ENCODE peak calls at places on chromosomes 6 and 20, in five cellular contexts. One of them, this sample, is unnamed.

GRCh38 chr6:85127696-85128225 is 322.1 kb upstream of the NT5E start:
- DNase-seq in trophoblast cell: no peak
- DNase-seq in neuronal stem cell: no peak
- DNase-seq in GM12878: no peak
- DNase-seq in SK-N-SH: no peak
- DNase-seq in this sample: no peak

GRCh38 chr6:42177514-42178364 is 4.6 kb downstream of the GUCA1A start:
- DNase-seq in SK-N-SH: peak
- DNase-seq in GM12878: no peak
- DNase-seq in neuronal stem cell: peak
- DNase-seq in trophoblast cell: no peak
- DNase-seq in this sample: no peak

GRCh38 chr6:38509713-38510112 is 130.0 kb downstream of the BTBD9 start:
- DNase-seq in neuronal stem cell: no peak
- DNase-seq in SK-N-SH: no peak
- DNase-seq in trophoblast cell: peak
- DNase-seq in GM12878: no peak
- DNase-seq in this sample: no peak

GRCh38 chr6:111996159-111996558 is 57.7 kb upstream of the CCN6 start:
- DNase-seq in SK-N-SH: no peak
- DNase-seq in neuronal stem cell: no peak
- DNase-seq in GM12878: no peak
- DNase-seq in trophoblast cell: no peak
- DNase-seq in this sample: no peak

GRCh38 chr6:117275205-117275604 is 9.8 kb downstream of the VGLL2 start:
- DNase-seq in neuronal stem cell: no peak
- DNase-seq in trophoblast cell: peak
- DNase-seq in GM12878: no peak
- DNase-seq in SK-N-SH: no peak
- DNase-seq in this sample: no peak

GRCh38 chr6:143962644-143962929 is 45.5 kb downstream of the PLAGL1 start:
- DNase-seq in GM12878: no peak
- DNase-seq in SK-N-SH: no peak
- DNase-seq in trophoblast cell: no peak
- DNase-seq in neuronal stem cell: peak
- DNase-seq in this sample: no peak

GRCh38 chr6:75778757-75779156 is 29.7 kb downstream of the MYO6 start:
- DNase-seq in neuronal stem cell: no peak
- DNase-seq in SK-N-SH: no peak
- DNase-seq in trophoblast cell: no peak
- DNase-seq in GM12878: no peak
- DNase-seq in this sample: no peak

GRCh38 chr20:59024111-59024530 is 4.9 kb downstream of the TUBB1 start:
- DNase-seq in SK-N-SH: no peak
- DNase-seq in trophoblast cell: no peak
- DNase-seq in neuronal stem cell: no peak
- DNase-seq in GM12878: no peak
- DNase-seq in this sample: no peak

GRCh38 chr20:34300809-34301586 is 2.2 kb downstream of the AHCY start:
- DNase-seq in GM12878: no peak
- DNase-seq in trophoblast cell: no peak
- DNase-seq in neuronal stem cell: no peak
- DNase-seq in SK-N-SH: no peak
- DNase-seq in this sample: no peak

GRCh38 chr6:143396497-143397228 is 53.8 kb downstream of the ADAT2 start:
- DNase-seq in neuronal stem cell: no peak
- DNase-seq in trophoblast cell: peak
- DNase-seq in GM12878: no peak
- DNase-seq in SK-N-SH: no peak
- DNase-seq in this sample: no peak

GRCh38 chr6:152863618-152864326 is 113.2 kb downstream of the VIP start:
- DNase-seq in SK-N-SH: peak
- DNase-seq in neuronal stem cell: peak
- DNase-seq in trophoblast cell: peak
- DNase-seq in GM12878: peak
- DNase-seq in this sample: peak

GRCh38 chr6:153625089-153625488 is 414.0 kb upstream of the OPRM1 start:
- DNase-seq in SK-N-SH: no peak
- DNase-seq in GM12878: no peak
- DNase-seq in trophoblast cell: no peak
- DNase-seq in neuronal stem cell: peak
- DNase-seq in this sample: no peak

GRCh38 chr6:114419175-114419574 is 76.4 kb upstream of the HS3ST5 start:
- DNase-seq in trophoblast cell: no peak
- DNase-seq in SK-N-SH: no peak
- DNase-seq in GM12878: peak
- DNase-seq in neuronal stem cell: no peak
- DNase-seq in this sample: no peak

GRCh38 chr6:112163295-112164257 is 76.2 kb downstream of the FAM229B start:
- DNase-seq in GM12878: peak
- DNase-seq in neuronal stem cell: peak
- DNase-seq in trophoblast cell: peak
- DNase-seq in SK-N-SH: peak
- DNase-seq in this sample: peak

GRCh38 chr6:570812-571211 is 86.1 kb downstream of the HUS1B start:
- DNase-seq in SK-N-SH: no peak
- DNase-seq in neuronal stem cell: no peak
- DNase-seq in GM12878: no peak
- DNase-seq in trophoblast cell: no peak
- DNase-seq in this sample: no peak

GRCh38 chr6:167510648-167511047 is 185.8 kb downstream of the TTLL2 start:
- DNase-seq in neuronal stem cell: no peak
- DNase-seq in GM12878: no peak
- DNase-seq in SK-N-SH: no peak
- DNase-seq in trophoblast cell: no peak
- DNase-seq in this sample: no peak

GRCh38 chr6:55617272-55617671 is 38.3 kb upstream of the HMGCLL1 start:
- DNase-seq in SK-N-SH: peak
- DNase-seq in GM12878: no peak
- DNase-seq in neuronal stem cell: no peak
- DNase-seq in trophoblast cell: peak
- DNase-seq in this sample: peak

DNA sequence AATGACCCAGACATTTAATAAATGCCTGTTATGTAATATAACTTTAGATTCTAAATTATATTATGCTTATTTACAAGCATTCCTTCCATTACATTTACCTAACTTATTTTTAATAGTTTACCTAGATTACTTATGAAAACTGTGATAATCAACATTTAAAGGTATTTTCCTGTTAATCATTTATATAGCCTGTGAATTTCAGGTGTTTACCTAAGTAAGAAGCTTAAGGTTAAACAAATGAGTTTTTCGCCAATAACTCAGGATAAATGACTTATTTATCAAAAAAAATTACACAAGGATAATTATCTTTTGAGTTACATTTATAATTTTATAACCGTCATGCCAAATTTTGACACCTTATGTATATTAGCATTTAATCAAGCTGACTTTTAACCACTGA is 35.5 kb downstream of the UBD start:
- DNase-seq in SK-N-SH: no peak
- DNase-seq in trophoblast cell: no peak
- DNase-seq in GM12878: no peak
- DNase-seq in neuronal stem cell: no peak
- DNase-seq in this sample: no peak
- H3K9ac ChIP-seq in SK-N-SH: no peak
- H3K9ac ChIP-seq in trophoblast cell: no peak
- H3K9ac ChIP-seq in GM12878: no peak
- H3K9ac ChIP-seq in neuronal stem cell: no peak
- H3K9ac ChIP-seq in this sample: no peak

GRCh38 chr6:9487128-9487527 is 927.7 kb downstream of the TFAP2A start:
- DNase-seq in SK-N-SH: no peak
- DNase-seq in GM12878: no peak
- DNase-seq in neuronal stem cell: no peak
- DNase-seq in trophoblast cell: no peak
- DNase-seq in this sample: no peak

GRCh38 chr6:9484091-9484490 is 930.8 kb downstream of the TFAP2A start:
- DNase-seq in neuronal stem cell: no peak
- DNase-seq in GM12878: no peak
- DNase-seq in trophoblast cell: no peak
- DNase-seq in SK-N-SH: no peak
- DNase-seq in this sample: no peak

GRCh38 chr6:9482030-9482731 is 932.7 kb downstream of the TFAP2A start:
- DNase-seq in GM12878: no peak
- DNase-seq in neuronal stem cell: no peak
- DNase-seq in trophoblast cell: peak
- DNase-seq in SK-N-SH: no peak
- DNase-seq in this sample: no peak

GRCh38 chr6:9485992-9486391 is 928.9 kb downstream of the TFAP2A start:
- DNase-seq in SK-N-SH: no peak
- DNase-seq in neuronal stem cell: no peak
- DNase-seq in GM12878: no peak
- DNase-seq in trophoblast cell: no peak
- DNase-seq in this sample: no peak

DNA sequence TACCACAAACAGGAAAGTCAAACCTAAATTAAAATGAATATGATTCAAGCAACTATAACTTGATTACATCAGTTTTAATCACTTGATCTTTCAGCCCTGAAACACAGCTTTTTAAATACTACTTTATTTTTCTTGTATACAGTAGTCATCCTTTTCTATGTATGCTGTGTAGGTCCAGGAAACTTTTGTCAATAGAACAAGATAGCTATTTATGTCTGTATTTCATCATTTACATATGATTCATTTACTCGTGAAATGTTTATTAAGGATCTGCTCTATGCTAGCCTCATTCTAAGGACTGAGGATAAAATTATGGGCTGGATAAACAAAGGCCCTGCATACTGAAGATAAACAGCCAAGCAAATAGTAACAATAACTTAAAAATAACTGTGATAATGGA is 930.2 kb downstream of the TFAP2A start:
- DNase-seq in trophoblast cell: no peak
- DNase-seq in SK-N-SH: no peak
- DNase-seq in neuronal stem cell: no peak
- DNase-seq in GM12878: no peak
- DNase-seq in this sample: no peak
- H3K27ac ChIP-seq in trophoblast cell: no peak
- H3K27ac ChIP-seq in SK-N-SH: no peak
- H3K27ac ChIP-seq in neuronal stem cell: no peak
- H3K27ac ChIP-seq in GM12878: no peak
- H3K27ac ChIP-seq in this sample: no peak

GRCh38 chr6:136289327-136289578 is 393 bp downstream of the BCLAF1 start:
- DNase-seq in SK-N-SH: peak
- DNase-seq in trophoblast cell: peak
- DNase-seq in neuronal stem cell: peak
- DNase-seq in GM12878: peak
- DNase-seq in this sample: peak

GRCh38 chr6:136288566-136289326 is 900 bp downstream of the BCLAF1 start:
- DNase-seq in SK-N-SH: peak
- DNase-seq in GM12878: peak
- DNase-seq in trophoblast cell: peak
- DNase-seq in neuronal stem cell: peak
- DNase-seq in this sample: peak

GRCh38 chr6:136280032-136280609 is 9.5 kb downstream of the BCLAF1 start:
- DNase-seq in GM12878: no peak
- DNase-seq in SK-N-SH: no peak
- DNase-seq in trophoblast cell: no peak
- DNase-seq in neuronal stem cell: no peak
- DNase-seq in this sample: no peak

GRCh38 chr6:136282906-136283305 is 6.7 kb downstream of the BCLAF1 start:
- DNase-seq in trophoblast cell: no peak
- DNase-seq in GM12878: no peak
- DNase-seq in SK-N-SH: no peak
- DNase-seq in neuronal stem cell: no peak
- DNase-seq in this sample: no peak

DNA sequence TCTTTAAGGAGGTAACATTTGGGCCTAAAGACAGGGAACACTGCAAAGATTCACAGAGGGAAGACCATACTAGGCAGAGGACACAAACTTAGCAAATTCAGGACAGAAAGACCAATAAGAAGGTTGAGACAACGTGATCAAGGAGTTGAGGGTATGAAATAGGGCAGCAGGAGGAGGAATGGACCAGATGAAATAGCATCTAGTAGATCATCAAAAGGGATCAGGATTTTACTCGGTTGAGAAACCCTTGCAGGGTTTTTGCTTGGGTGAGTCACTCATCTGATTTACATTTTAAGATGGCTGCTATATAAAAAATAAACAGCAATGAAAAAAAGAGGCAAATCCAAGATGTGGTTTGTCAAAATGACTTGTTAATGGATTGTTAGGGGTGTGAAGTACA is 4.7 kb downstream of the BCLAF1 start:
- DNase-seq in SK-N-SH: no peak
- DNase-seq in GM12878: no peak
- DNase-seq in trophoblast cell: no peak
- DNase-seq in neuronal stem cell: no peak
- DNase-seq in this sample: no peak
- H3K9ac ChIP-seq in SK-N-SH: no peak
- H3K9ac ChIP-seq in GM12878: peak
- H3K9ac ChIP-seq in trophoblast cell: no peak
- H3K9ac ChIP-seq in neuronal stem cell: no peak
- H3K9ac ChIP-seq in this sample: no peak

GRCh38 chr20:35698298-35699126 is 640 bp downstream of the NFS1 start:
- DNase-seq in neuronal stem cell: peak
- DNase-seq in GM12878: no peak
- DNase-seq in SK-N-SH: peak
- DNase-seq in trophoblast cell: no peak
- DNase-seq in this sample: peak

GRCh38 chr20:35699914-35700624 is 864 bp downstream of the ROMO1 start:
- DNase-seq in SK-N-SH: no peak
- DNase-seq in trophoblast cell: no peak
- DNase-seq in neuronal stem cell: no peak
- DNase-seq in GM12878: no peak
- DNase-seq in this sample: peak

GRCh38 chr20:35699127-35699913 is at the start of the genes NFS1 and ROMO1:
- DNase-seq in trophoblast cell: peak
- DNase-seq in neuronal stem cell: peak
- DNase-seq in GM12878: peak
- DNase-seq in SK-N-SH: peak
- DNase-seq in this sample: peak

GRCh38 chr20:35695978-35696377 is 3.2 kb downstream of the NFS1 start:
- DNase-seq in neuronal stem cell: no peak
- DNase-seq in GM12878: no peak
- DNase-seq in trophoblast cell: no peak
- DNase-seq in SK-N-SH: no peak
- DNase-seq in this sample: no peak

DNA sequence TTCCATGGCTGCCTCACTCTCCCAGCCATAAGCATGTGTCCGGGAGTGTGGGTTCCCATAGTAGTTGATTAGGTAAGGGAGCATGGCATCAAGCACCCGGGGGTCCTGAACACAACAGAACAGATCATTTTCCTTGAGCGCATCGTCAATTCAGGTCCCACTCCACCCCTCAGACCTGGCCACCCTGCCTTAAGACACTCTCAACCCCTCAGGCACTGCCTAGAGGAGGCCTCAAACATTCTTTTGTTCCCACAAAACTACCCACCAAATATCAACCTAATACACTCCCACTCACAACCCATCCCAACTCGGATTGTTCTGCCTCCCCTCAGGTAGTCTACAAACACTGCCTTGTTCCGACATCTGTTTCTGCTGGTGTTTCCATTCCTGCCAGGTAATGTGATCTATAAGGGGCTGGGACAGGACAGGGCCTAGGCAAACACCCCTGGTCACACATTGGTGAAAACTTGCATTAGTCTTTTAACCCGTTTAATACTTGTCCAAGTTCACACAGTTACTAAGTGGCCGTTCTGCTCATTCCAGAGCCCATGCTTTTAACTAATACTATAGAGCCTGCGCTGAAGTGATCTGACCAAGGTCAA is 1.4 kb downstream of the NFS1 start:
- DNase-seq in SK-N-SH: no peak
- DNase-seq in GM12878: no peak
- DNase-seq in trophoblast cell: no peak
- DNase-seq in neuronal stem cell: no peak
- DNase-seq in this sample: no peak
- H3K27ac ChIP-seq in SK-N-SH: no peak
- H3K27ac ChIP-seq in GM12878: no peak
- H3K27ac ChIP-seq in trophoblast cell: no peak
- H3K27ac ChIP-seq in neuronal stem cell: no peak
- H3K27ac ChIP-seq in this sample: no peak